ENCODE peak calls at places on chromosomes 5 and 9, in five cellular contexts. W is heart right ventricle, D is HCT116, M is tibial artery, F is endothelial cell of umbilical vein. V is an unnamed sample. For H3K4me1 and H3K27me3, the result is how much of the 10 kb centered on the place peaks cover.

GRCh38 chr5:102554728-102555127 is 55.9 kb upstream of the SLCO6A1 start:
- DNase-seq in W (no peak), D (peak), M (no peak), F (no peak), V (peak)

GRCh38 chr5:94776167-94776566 is 157.7 kb downstream of the SLF1 start:
- DNase-seq in W (no peak), D (no peak), M (no peak), F (no peak), V (no peak)

GRCh38 chr5:154862766-154863165 is 4.3 kb downstream of the CNOT8 start:
- DNase-seq in W (no peak), D (no peak), M (no peak), F (no peak), V (no peak)

GRCh38 chr5:55151923-55152842 is 7.8 kb upstream of the GPX8 start:
- DNase-seq in W (no peak), D (no peak), M (no peak), F (peak), V (no peak)

GRCh38 chr9:124752967-124753366 is 18.1 kb downstream of the NR6A1 start:
- DNase-seq in W (no peak), D (no peak), M (no peak), F (no peak), V (no peak)

GRCh38 chr5:179803651-179804598 is 2.7 kb downstream of the MGAT4B start:
- DNase-seq in W (no peak), D (no peak), M (no peak), F (peak), V (no peak)

GRCh38 chr5:58042933-58043606 is 416.8 kb downstream of the PLK2 start:
- DNase-seq in W (no peak), D (no peak), M (no peak), F (peak), V (no peak)

GRCh38 chr5:73443725-73444498 is 4.7 kb downstream of the FOXD1 start:
- DNase-seq in W (no peak), D (no peak), M (no peak), F (no peak), V (no peak)

GRCh38 chr5:152505442-152506042 is 100.5 kb upstream of the NMUR2 start:
- DNase-seq in W (peak), D (peak), M (peak), F (peak), V (peak)

GRCh38 chr9:137412431-137412830 is 10.5 kb downstream of the EXD3 start:
- DNase-seq in W (no peak), D (no peak), M (no peak), F (no peak), V (no peak)

GRCh38 chr9:38417003-38417965 is 7.0 kb downstream of the IGFBPL1 start:
- DNase-seq in W (no peak), D (peak), M (no peak), F (peak), V (peak)

GRCh38 chr9:81559741-81560140 is 129.6 kb downstream of the TLE1 start:
- DNase-seq in W (no peak), D (peak), M (no peak), F (peak), V (no peak)

GRCh38 chr5:133032852-133033742 is 6.7 kb upstream of the ZCCHC10 start:
- DNase-seq in W (no peak), D (no peak), M (no peak), F (no peak), V (no peak)

GRCh38 chr9:37449877-37450632 is 15.2 kb downstream of the ZBTB5 start:
- DNase-seq in W (no peak), D (no peak), M (no peak), F (no peak), V (no peak)

GRCh38 chr9:138043411-138044345 is 166.1 kb downstream of the CACNA1B start:
- DNase-seq in W (no peak), D (no peak), M (peak), F (no peak), V (no peak)

GRCh38 chr5:175531361-175531760 is 53.0 kb downstream of the SFXN1 start:
- DNase-seq in W (no peak), D (no peak), M (no peak), F (no peak), V (no peak)

GRCh38 chr5:157354825-157355224 is 88.9 kb downstream of the CYFIP2 start:
- DNase-seq in W (no peak), D (no peak), M (no peak), F (no peak), V (peak)

GRCh38 chr9:36731068-36731467 is 158.4 kb downstream of the MELK start:
- DNase-seq in W (no peak), D (no peak), M (no peak), F (no peak), V (no peak)

GRCh38 chr5:181153814-181154213 is 6.4 kb downstream of the OR2V2 start:
- DNase-seq in W (no peak), D (no peak), M (no peak), F (no peak), V (no peak)

GRCh38 chr5:17105744-17106450 is 111.5 kb upstream of the BASP1 start:
- DNase-seq in W (no peak), D (no peak), M (no peak), F (peak), V (no peak)

GRCh38 chr9:110126986-110127864 is 80.7 kb downstream of the C9orf152 start:
- DNase-seq in W (peak), D (no peak), M (peak), F (peak), V (peak)

GRCh38 chr5:113166710-113167366 is 190.2 kb downstream of the DCP2 start:
- DNase-seq in W (no peak), D (peak), M (no peak), F (peak), V (no peak)

GRCh38 chr5:2696156-2696807 is 55.2 kb downstream of the IRX2 start:
- DNase-seq in W (no peak), D (no peak), M (no peak), F (no peak), V (no peak)

GRCh38 chr5:32116574-32117313 is 57.4 kb downstream of the GOLPH3 start:
- DNase-seq in W (no peak), D (no peak), M (no peak), F (no peak), V (no peak)

GRCh38 chr9:34572092-34572491 is 17.4 kb downstream of the CNTFR start:
- DNase-seq in W (no peak), D (no peak), M (no peak), F (no peak), V (no peak)

GRCh38 chr5:120446068-120446492 is 18.0 kb upstream of the PRR16 start:
- DNase-seq in W (peak), D (no peak), M (no peak), F (peak), V (no peak)

GRCh38 chr9:97564291-97565175 is 63.1 kb downstream of the TMOD1 start:
- DNase-seq in W (peak), D (no peak), M (peak), F (peak), V (no peak)

GRCh38 chr5:107300928-107301327 is 369.8 kb downstream of the EFNA5 start:
- DNase-seq in W (no peak), D (no peak), M (no peak), F (no peak), V (no peak)

GRCh38 chr9:130987738-130988399 is 21.1 kb upstream of the LAMC3 start:
- DNase-seq in W (no peak), D (no peak), M (no peak), F (no peak), V (no peak)

GRCh38 chr5:96538831-96539250 is 105.8 kb upstream of the PCSK1 start:
- DNase-seq in W (no peak), D (no peak), M (no peak), F (peak), V (no peak)

DNA sequence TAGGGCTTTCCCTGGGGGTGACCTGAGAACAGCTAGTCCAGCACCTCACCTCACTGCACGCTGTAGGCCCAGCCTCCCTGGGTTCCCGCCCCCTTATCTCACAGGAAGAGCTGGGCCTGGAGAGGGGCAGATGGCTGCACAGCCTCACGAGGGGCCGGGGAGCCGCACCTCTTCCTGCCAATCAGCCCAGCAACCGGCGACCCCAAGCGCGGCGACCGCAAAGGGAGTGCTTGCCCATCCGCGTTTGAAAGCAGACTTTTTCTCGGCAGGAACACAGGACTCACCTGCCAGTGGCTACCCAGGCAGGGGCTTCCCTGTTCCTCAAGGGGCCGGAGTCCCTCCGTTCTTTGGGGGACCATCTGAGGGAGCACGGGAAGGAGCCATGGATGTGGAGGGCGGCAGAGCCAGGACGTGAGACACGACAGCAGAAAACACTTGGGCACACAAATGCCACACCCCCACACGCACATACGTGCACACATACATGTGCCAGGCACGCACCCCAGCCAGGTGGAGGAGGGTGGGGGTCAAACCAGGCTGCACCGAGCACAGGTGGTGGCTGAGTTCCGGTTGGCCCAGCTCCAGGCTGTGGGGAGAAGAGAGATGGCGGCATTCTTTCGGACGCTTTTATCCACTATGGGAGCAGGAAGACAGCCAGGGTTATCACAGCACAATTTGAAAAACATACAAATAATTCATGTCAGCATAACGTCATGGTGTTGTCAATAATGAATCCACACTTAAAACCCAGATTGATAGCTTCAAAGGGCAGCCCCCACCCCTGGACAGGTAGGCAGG is 11.3 kb downstream of the TMEM250 start:
- DNase-seq in W (no peak), D (no peak), M (no peak), F (no peak), V (no peak)
- H3K4me3 ChIP-seq in W (no peak), D (no peak), M (no peak), F (no peak), V (no peak)

GRCh38 chr5:142929602-142930001 is 159.4 kb downstream of the ARHGAP26 start:
- DNase-seq in W (peak), D (no peak), M (no peak), F (peak), V (no peak)

GRCh38 chr5:142924135-142924883 is 154.1 kb downstream of the ARHGAP26 start:
- DNase-seq in W (no peak), D (no peak), M (no peak), F (no peak), V (no peak)

GRCh38 chr5:142926549-142926948 is 156.4 kb downstream of the ARHGAP26 start:
- DNase-seq in W (no peak), D (no peak), M (no peak), F (no peak), V (no peak)

GRCh38 chr5:142922223-142922952 is 152.2 kb downstream of the ARHGAP26 start:
- DNase-seq in W (no peak), D (no peak), M (no peak), F (peak), V (no peak)

DNA sequence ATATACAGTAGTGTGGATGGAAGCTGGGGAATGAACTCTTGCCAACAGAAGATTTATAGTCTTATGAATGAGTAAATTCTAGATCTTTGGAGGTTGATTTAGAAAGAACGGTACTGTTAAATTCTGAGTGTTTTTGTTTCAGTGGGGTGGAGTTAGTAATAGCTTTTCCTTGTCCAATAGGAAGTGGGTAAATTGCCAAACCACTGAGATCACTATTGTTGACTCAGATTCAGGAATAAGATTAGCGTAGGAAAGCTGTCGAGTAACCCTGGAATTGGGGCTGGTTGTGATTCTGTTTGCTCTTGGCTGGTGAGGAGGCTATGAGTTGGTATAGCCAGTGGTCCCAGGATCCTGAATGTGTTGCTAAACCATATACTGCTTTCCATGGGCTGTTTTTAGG is 155.6 kb downstream of the ARHGAP26 start:
- DNase-seq in W (peak), D (no peak), M (no peak), F (peak), V (no peak)
- H3K4me1 ChIP-seq in W (under half), D (under half), M (under half), F (under half), V (under half)

DNA sequence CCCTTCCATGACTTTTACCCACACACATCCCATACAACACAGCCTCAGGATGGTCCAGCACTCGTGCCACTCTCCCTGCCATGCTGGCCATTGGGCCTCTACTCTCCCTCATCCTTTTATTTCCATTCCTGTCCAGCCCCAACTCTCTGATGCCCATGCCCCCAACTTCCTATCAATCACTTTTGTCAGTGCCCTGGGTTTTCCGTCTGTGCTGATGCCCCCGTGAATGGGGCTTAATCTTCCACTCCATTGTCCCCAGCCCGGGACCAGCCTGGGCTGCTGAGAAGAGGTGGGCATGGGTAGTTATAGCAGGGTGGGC is 12.6 kb upstream of the ACSL6 start:
- DNase-seq in W (no peak), D (no peak), M (no peak), F (no peak), V (no peak)
- H3K27me3 ChIP-seq in W (under half), D (under half), M (under half), F (under half), V (under half)

DNA sequence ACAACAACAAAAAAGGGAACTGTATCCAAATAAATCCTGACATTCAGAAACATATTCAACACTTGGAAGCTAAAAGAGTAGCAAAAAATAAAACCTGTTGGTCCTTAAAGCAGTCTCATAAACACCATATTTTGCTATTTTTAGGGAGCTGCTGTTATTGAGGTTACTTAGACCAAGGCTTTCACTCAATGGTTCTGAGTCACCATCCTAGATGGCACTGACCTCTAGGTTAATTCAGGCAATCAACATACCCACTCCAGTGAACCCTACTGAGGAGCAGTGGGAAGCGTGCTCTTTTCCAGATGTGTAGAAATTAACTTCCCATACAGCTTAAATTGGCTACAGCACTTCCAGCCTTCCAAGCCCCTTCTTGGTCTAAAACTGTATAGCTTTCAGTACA is 5.2 kb downstream of the GNAQ start:
- DNase-seq in W (no peak), D (no peak), M (no peak), F (peak), V (no peak)
- H3K4me3 ChIP-seq in W (no peak), D (no peak), M (no peak), F (no peak), V (no peak)

DNA sequence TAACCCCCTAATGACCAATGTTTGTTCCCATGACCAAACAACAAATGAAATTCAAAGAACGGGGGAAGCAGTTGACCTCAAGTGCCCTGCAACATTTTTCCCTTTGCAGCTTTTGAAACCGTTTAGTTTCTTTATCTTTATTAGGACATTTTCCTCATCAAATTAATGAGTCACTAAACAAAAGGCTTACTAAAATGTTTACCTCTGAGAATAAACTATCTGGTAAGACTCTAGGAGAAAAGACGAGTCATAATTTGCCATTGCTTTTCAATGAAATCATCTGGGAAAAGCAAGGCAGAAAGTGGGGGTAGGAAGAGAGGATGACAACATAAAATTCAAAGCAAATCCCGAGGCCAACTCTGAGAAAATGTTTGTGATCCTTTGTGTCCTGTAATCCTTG is 57.3 kb downstream of the LHFPL2 start:
- DNase-seq in W (no peak), D (peak), M (no peak), F (peak), V (no peak)
- H3K4me1 ChIP-seq in W (under half), D (under half), M (half or more), F (under half), V (under half)

DNA sequence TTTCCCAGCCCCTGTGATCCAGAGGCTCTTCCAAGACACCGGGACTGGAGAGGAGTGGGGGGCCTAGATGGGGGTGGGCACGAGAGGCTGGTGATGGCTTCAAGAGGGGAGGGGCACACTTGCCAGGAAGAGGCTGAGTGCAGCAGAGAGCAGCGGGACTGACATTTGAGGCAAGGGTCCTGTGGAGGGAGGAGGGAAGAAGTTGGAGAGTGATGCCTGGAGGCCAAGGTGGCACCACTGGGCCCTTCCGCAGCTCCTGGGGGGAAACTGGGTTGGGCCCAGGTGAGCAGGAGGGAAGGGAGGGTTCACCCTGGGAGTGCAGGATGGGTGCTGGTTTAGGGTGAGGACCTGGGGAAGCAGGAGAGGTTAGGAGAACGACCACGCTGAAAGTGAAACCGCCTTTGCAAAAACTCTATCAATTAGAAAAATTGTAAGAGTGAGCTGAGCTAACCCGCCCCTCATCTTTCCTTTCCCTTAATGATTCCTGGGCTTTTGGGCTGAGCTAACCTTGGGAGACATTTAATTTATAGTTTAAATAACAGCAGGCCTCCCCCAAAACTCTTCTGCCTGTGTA is 26.2 kb downstream of the ABO start:
- DNase-seq in W (no peak), D (no peak), M (no peak), F (no peak), V (no peak)
- H3K27me3 ChIP-seq in W (under half), D (under half), M (under half), F (under half), V (under half)

GRCh38 chr5:177387405-177387804 is 3.2 kb downstream of the SLC34A1 start:
- DNase-seq in W (no peak), D (no peak), M (no peak), F (no peak), V (no peak)

GRCh38 chr5:177390363-177391300 is 6.4 kb downstream of the SLC34A1 start:
- DNase-seq in W (peak), D (peak), M (peak), F (peak), V (peak)

GRCh38 chr5:177388521-177389052 is 4.4 kb downstream of the SLC34A1 start:
- DNase-seq in W (no peak), D (no peak), M (no peak), F (no peak), V (no peak)

GRCh38 chr5:177386542-177386941 is 2.3 kb downstream of the SLC34A1 start:
- DNase-seq in W (no peak), D (no peak), M (no peak), F (no peak), V (no peak)

DNA sequence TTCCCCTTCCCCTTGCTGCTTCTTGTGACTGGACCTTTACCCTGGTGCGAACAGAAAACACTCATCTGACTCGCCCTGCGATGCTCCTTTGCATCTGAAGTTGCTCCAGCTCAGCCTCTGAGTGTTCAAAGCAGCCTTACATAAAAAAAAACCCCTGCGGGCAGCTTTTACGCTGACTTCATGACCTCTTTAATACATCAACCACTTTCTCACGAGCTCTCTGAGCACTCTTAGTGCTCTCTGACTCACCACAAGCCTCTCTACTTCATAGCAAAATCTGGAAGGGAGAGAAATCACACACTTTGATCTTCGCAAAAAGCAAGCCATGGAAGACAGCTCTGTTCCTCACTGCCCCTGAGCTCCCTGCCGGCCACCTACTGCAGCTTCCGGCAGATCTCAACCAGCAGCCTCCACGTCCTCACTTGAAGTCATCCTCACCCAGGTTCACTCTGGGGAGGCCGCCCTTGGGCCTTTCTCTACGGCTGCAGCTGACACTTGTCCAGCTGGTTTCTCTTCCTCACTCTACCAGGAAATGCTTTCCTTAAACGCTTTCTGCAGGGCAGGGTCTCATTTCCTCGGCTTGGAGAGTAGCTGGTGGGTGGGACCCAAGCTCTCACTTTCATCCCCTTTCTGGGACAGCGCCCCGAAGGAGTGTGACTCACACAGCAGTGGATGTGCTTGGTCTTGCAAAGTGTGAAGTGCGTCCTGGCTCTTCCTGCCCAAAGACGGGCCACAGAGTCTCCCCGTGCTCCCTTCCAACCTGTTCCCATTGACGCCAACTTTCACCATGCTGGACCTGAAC is 5.3 kb downstream of the SLC34A1 start:
- DNase-seq in W (no peak), D (peak), M (no peak), F (no peak), V (peak)
- H3K4me3 ChIP-seq in W (no peak), D (no peak), M (no peak), F (no peak), V (no peak)

GRCh38 chr5:172593306-172593705 is 47.8 kb upstream of the NEURL1B start:
- DNase-seq in W (no peak), D (no peak), M (peak), F (no peak), V (no peak)
- H3K4me1 ChIP-seq in W (under half), D (under half), M (under half), F (under half), V (under half)